ENCODE peak calls at places on chromosomes 5 and 9, in five cellular contexts. One of them, this sample, is unnamed.

GRCh38 chr9:16223074-16223871 is 647.2 kb downstream of the BNC2 start:
- DNase-seq in IMR-90: no peak
- DNase-seq in body of pancreas: no peak
- DNase-seq in substantia nigra: no peak
- DNase-seq in CD8-positive, alpha-beta T cell: no peak
- DNase-seq in this sample: no peak

GRCh38 chr9:124869986-124870560 is 8.1 kb downstream of the ARPC5L start:
- DNase-seq in substantia nigra: no peak
- DNase-seq in body of pancreas: peak
- DNase-seq in IMR-90: peak
- DNase-seq in CD8-positive, alpha-beta T cell: peak
- DNase-seq in this sample: no peak

GRCh38 chr5:57780306-57780958 is 297.8 kb upstream of the ACTBL2 start:
- DNase-seq in substantia nigra: no peak
- DNase-seq in CD8-positive, alpha-beta T cell: no peak
- DNase-seq in IMR-90: peak
- DNase-seq in body of pancreas: no peak
- DNase-seq in this sample: no peak

GRCh38 chr9:77679696-77680359 is 31.7 kb upstream of the GNA14 start:
- DNase-seq in body of pancreas: no peak
- DNase-seq in CD8-positive, alpha-beta T cell: no peak
- DNase-seq in substantia nigra: no peak
- DNase-seq in IMR-90: no peak
- DNase-seq in this sample: no peak

GRCh38 chr5:30937070-30937469 is 256.4 kb upstream of the CDH6 start:
- DNase-seq in IMR-90: no peak
- DNase-seq in substantia nigra: no peak
- DNase-seq in body of pancreas: no peak
- DNase-seq in CD8-positive, alpha-beta T cell: no peak
- DNase-seq in this sample: no peak

GRCh38 chr5:115396698-115397097 is 100.2 kb upstream of the CCDC112 start:
- DNase-seq in CD8-positive, alpha-beta T cell: no peak
- DNase-seq in body of pancreas: no peak
- DNase-seq in IMR-90: peak
- DNase-seq in substantia nigra: no peak
- DNase-seq in this sample: no peak

GRCh38 chr5:166441-167372 is 24.6 kb upstream of the LRRC14B start:
- DNase-seq in body of pancreas: no peak
- DNase-seq in substantia nigra: no peak
- DNase-seq in IMR-90: no peak
- DNase-seq in CD8-positive, alpha-beta T cell: no peak
- DNase-seq in this sample: no peak

GRCh38 chr5:6475626-6476312 is 27.1 kb downstream of the UBE2QL1 start:
- DNase-seq in body of pancreas: peak
- DNase-seq in substantia nigra: no peak
- DNase-seq in IMR-90: no peak
- DNase-seq in CD8-positive, alpha-beta T cell: no peak
- DNase-seq in this sample: no peak

GRCh38 chr9:129646252-129646651 is 4.3 kb upstream of the ASB6 start:
- DNase-seq in substantia nigra: no peak
- DNase-seq in IMR-90: no peak
- DNase-seq in CD8-positive, alpha-beta T cell: no peak
- DNase-seq in body of pancreas: no peak
- DNase-seq in this sample: no peak

GRCh38 chr9:107768224-107768623 is 278.7 kb upstream of the KLF4 start:
- DNase-seq in body of pancreas: no peak
- DNase-seq in CD8-positive, alpha-beta T cell: no peak
- DNase-seq in substantia nigra: no peak
- DNase-seq in IMR-90: no peak
- DNase-seq in this sample: no peak

GRCh38 chr5:123438902-123439301 is 15.7 kb upstream of the CEP120 start:
- DNase-seq in body of pancreas: peak
- DNase-seq in substantia nigra: no peak
- DNase-seq in IMR-90: peak
- DNase-seq in CD8-positive, alpha-beta T cell: no peak
- DNase-seq in this sample: no peak

GRCh38 chr9:129458155-129458661 is 162.7 kb downstream of the C9orf50 start:
- DNase-seq in substantia nigra: peak
- DNase-seq in body of pancreas: no peak
- DNase-seq in CD8-positive, alpha-beta T cell: peak
- DNase-seq in IMR-90: no peak
- DNase-seq in this sample: no peak

GRCh38 chr9:126844085-126844484 is 16.4 kb upstream of the ZBTB34 start:
- DNase-seq in IMR-90: peak
- DNase-seq in CD8-positive, alpha-beta T cell: no peak
- DNase-seq in substantia nigra: peak
- DNase-seq in body of pancreas: no peak
- DNase-seq in this sample: no peak
- H3K27ac ChIP-seq in IMR-90: no peak
- H3K27ac ChIP-seq in CD8-positive, alpha-beta T cell: no peak
- H3K27ac ChIP-seq in substantia nigra: peak
- H3K27ac ChIP-seq in body of pancreas: peak
- H3K27ac ChIP-seq in this sample: peak

GRCh38 chr9:113150670-113151591 is at the start of gene SLC31A2:
- DNase-seq in body of pancreas: peak
- DNase-seq in CD8-positive, alpha-beta T cell: peak
- DNase-seq in substantia nigra: peak
- DNase-seq in IMR-90: peak
- DNase-seq in this sample: no peak

GRCh38 chr9:113152699-113153098 is 1.9 kb downstream of the SLC31A2 start:
- DNase-seq in CD8-positive, alpha-beta T cell: no peak
- DNase-seq in substantia nigra: no peak
- DNase-seq in IMR-90: no peak
- DNase-seq in body of pancreas: no peak
- DNase-seq in this sample: no peak

GRCh38 chr9:113148996-113149960 is 1.5 kb upstream of the SLC31A2 start:
- DNase-seq in IMR-90: no peak
- DNase-seq in substantia nigra: no peak
- DNase-seq in body of pancreas: no peak
- DNase-seq in CD8-positive, alpha-beta T cell: no peak
- DNase-seq in this sample: no peak

GRCh38 chr9:113151696-113152630 is 1.2 kb downstream of the SLC31A2 start:
- DNase-seq in CD8-positive, alpha-beta T cell: no peak
- DNase-seq in body of pancreas: peak
- DNase-seq in substantia nigra: no peak
- DNase-seq in IMR-90: no peak
- DNase-seq in this sample: no peak

DNA sequence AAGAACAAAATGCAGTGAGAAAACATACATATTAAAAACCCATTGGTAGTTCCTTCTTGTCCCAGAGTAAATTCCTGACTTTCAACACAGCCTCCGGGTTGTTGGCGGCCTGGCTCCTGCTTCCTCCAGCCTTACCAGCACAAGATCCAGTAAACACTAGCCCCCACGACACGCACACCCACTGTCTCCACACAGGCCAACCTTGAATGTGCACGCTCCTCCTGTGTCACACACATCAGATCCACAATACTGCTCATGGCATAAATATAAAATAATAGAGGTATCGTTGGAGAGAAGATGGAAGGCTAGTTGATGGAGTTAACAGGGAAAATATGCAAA is 2.5 kb upstream of the SLC31A2 start:
- DNase-seq in IMR-90: no peak
- DNase-seq in substantia nigra: no peak
- DNase-seq in body of pancreas: no peak
- DNase-seq in CD8-positive, alpha-beta T cell: no peak
- DNase-seq in this sample: no peak
- H3K27ac ChIP-seq in IMR-90: no peak
- H3K27ac ChIP-seq in substantia nigra: peak
- H3K27ac ChIP-seq in body of pancreas: no peak
- H3K27ac ChIP-seq in CD8-positive, alpha-beta T cell: no peak
- H3K27ac ChIP-seq in this sample: no peak

GRCh38 chr9:97866300-97866699 is 13.3 kb downstream of the FOXE1 start:
- DNase-seq in CD8-positive, alpha-beta T cell: no peak
- DNase-seq in substantia nigra: no peak
- DNase-seq in IMR-90: no peak
- DNase-seq in body of pancreas: no peak
- DNase-seq in this sample: no peak
- H3K27ac ChIP-seq in CD8-positive, alpha-beta T cell: no peak
- H3K27ac ChIP-seq in substantia nigra: no peak
- H3K27ac ChIP-seq in IMR-90: no peak
- H3K27ac ChIP-seq in body of pancreas: no peak
- H3K27ac ChIP-seq in this sample: no peak

DNA sequence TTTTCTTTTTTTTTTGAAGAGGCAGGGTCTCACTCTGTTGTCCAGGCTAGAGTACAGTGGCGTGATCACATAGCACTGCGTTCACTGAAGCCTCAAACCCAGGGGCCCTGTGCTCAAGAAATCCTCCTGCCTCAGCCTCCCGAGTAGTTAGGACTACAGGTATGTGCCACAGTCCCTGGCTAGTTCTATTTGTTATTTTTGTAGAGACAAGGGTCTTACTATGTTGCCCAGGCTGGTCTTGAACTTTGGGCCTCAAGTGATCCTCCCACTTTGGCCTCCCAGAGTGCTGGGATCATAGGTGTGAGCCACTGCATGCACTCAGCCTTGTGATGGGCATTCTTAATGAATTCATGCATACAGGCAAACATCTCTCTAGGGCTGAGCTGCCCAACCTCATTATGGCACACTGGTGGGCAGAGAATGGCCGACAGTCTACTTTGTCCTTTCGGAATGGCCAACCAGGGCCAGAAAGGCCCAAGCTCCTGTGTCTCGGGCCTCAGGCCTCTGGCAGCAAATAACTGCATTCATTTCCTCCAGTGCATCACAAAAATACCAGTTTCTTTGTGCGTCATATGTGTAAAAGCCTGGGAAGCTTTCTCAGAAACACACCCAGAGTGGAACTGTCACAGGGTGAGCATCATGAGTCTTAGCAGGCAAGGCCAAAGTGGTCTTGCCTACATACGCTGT is 27.2 kb downstream of the ANXA6 start:
- DNase-seq in body of pancreas: no peak
- DNase-seq in IMR-90: no peak
- DNase-seq in substantia nigra: no peak
- DNase-seq in CD8-positive, alpha-beta T cell: no peak
- DNase-seq in this sample: no peak
- H3K27ac ChIP-seq in body of pancreas: peak
- H3K27ac ChIP-seq in IMR-90: no peak
- H3K27ac ChIP-seq in substantia nigra: no peak
- H3K27ac ChIP-seq in CD8-positive, alpha-beta T cell: no peak
- H3K27ac ChIP-seq in this sample: no peak

GRCh38 chr9:135109650-135110049 is 22.2 kb downstream of the OLFM1 start:
- DNase-seq in CD8-positive, alpha-beta T cell: no peak
- DNase-seq in IMR-90: no peak
- DNase-seq in substantia nigra: no peak
- DNase-seq in body of pancreas: no peak
- DNase-seq in this sample: no peak

GRCh38 chr9:135106551-135107270 is 19.2 kb downstream of the OLFM1 start:
- DNase-seq in body of pancreas: no peak
- DNase-seq in IMR-90: no peak
- DNase-seq in substantia nigra: no peak
- DNase-seq in CD8-positive, alpha-beta T cell: no peak
- DNase-seq in this sample: no peak

GRCh38 chr9:135105938-135106491 is 18.5 kb downstream of the OLFM1 start:
- DNase-seq in CD8-positive, alpha-beta T cell: no peak
- DNase-seq in substantia nigra: no peak
- DNase-seq in IMR-90: no peak
- DNase-seq in body of pancreas: no peak
- DNase-seq in this sample: no peak

GRCh38 chr9:135108801-135109500 is 21.5 kb downstream of the OLFM1 start:
- DNase-seq in CD8-positive, alpha-beta T cell: no peak
- DNase-seq in IMR-90: no peak
- DNase-seq in body of pancreas: no peak
- DNase-seq in substantia nigra: no peak
- DNase-seq in this sample: no peak

DNA sequence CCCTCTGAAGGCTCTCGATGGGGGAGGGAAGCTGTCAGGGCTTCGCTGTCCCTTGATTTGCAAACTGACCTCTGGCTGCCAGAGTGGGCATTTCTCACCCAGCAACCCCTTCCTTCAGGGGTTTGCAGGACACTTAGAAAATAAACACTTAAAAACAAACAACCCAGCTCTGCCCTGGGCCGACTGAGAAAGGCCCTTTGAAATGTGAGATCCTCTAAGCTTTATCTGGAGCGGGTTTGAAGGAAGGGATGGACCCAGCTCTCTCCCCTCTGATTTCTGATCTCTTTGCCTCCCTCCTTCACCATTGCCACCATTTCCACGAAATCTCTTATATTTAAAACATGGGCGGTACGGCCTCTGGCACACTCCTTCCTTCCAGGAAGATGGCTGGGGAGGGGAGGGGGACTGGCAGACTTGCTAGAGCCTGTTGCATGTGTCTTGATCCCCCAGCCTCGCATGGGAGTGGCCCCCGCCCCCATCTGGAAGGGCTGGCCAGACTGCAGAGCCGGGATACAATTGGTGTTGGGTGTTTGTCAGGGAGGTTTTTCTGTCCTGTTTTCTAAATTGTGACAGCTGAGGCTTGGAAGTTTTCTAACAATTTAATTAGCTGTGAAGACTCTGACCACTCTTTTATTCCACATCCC is 20.2 kb downstream of the OLFM1 start:
- DNase-seq in substantia nigra: no peak
- DNase-seq in CD8-positive, alpha-beta T cell: no peak
- DNase-seq in IMR-90: no peak
- DNase-seq in body of pancreas: no peak
- DNase-seq in this sample: no peak
- H3K27ac ChIP-seq in substantia nigra: no peak
- H3K27ac ChIP-seq in CD8-positive, alpha-beta T cell: no peak
- H3K27ac ChIP-seq in IMR-90: no peak
- H3K27ac ChIP-seq in body of pancreas: no peak
- H3K27ac ChIP-seq in this sample: no peak

GRCh38 chr5:58844395-58844794 is 261.5 kb downstream of the RAB3C start:
- DNase-seq in body of pancreas: no peak
- DNase-seq in IMR-90: no peak
- DNase-seq in CD8-positive, alpha-beta T cell: no peak
- DNase-seq in substantia nigra: no peak
- DNase-seq in this sample: no peak
- H3K27ac ChIP-seq in body of pancreas: no peak
- H3K27ac ChIP-seq in IMR-90: no peak
- H3K27ac ChIP-seq in CD8-positive, alpha-beta T cell: no peak
- H3K27ac ChIP-seq in substantia nigra: no peak
- H3K27ac ChIP-seq in this sample: no peak